ENCODE peak calls at places on chromosomes 11 and 22, in nine cellular contexts. One of them, this sample, is unnamed.

GRCh38 chr11:71237853-71238252 is 14.5 kb downstream of the SHANK2 start:
- DNase-seq in neuronal stem cell: no peak
- DNase-seq in NCI-H1105: no peak
- DNase-seq in AG10803: no peak
- DNase-seq in NCI-H1417 treated with DMSO at 0.1 percent for 48 hours: no peak
- DNase-seq in activated CD4-positive, alpha-beta T cell treated with anti-CD3 and anti-CD28 coated beads for 24 hours: no peak
- DNase-seq in stimulated activated CD8-positive, alpha-beta memory T cell treated with anti-CD3 and anti-CD28 coated beads, Interleukin-4, amount 100 ng/mL, for 1 hour: no peak
- DNase-seq in HFF-Myc: no peak
- DNase-seq in GM23338: no peak
- DNase-seq in this sample: no peak

GRCh38 chr11:61325649-61326414 is 7.1 kb downstream of the DDB1 start:
- DNase-seq in neuronal stem cell: no peak
- DNase-seq in NCI-H1105: peak
- DNase-seq in AG10803: no peak
- DNase-seq in NCI-H1417 treated with DMSO at 0.1 percent for 48 hours: no peak
- DNase-seq in activated CD4-positive, alpha-beta T cell treated with anti-CD3 and anti-CD28 coated beads for 24 hours: no peak
- DNase-seq in stimulated activated CD8-positive, alpha-beta memory T cell treated with anti-CD3 and anti-CD28 coated beads, Interleukin-4, amount 100 ng/mL, for 1 hour: no peak
- DNase-seq in HFF-Myc: no peak
- DNase-seq in GM23338: no peak
- DNase-seq in this sample: no peak

GRCh38 chr11:3840870-3841425 is at the start of gene RHOG:
- DNase-seq in neuronal stem cell: peak
- DNase-seq in NCI-H1105: peak
- DNase-seq in AG10803: peak
- DNase-seq in NCI-H1417 treated with DMSO at 0.1 percent for 48 hours: no peak
- DNase-seq in activated CD4-positive, alpha-beta T cell treated with anti-CD3 and anti-CD28 coated beads for 24 hours: peak
- DNase-seq in stimulated activated CD8-positive, alpha-beta memory T cell treated with anti-CD3 and anti-CD28 coated beads, Interleukin-4, amount 100 ng/mL, for 1 hour: no peak
- DNase-seq in HFF-Myc: no peak
- DNase-seq in GM23338: peak
- DNase-seq in this sample: no peak

GRCh38 chr11:110147965-110148709 is 54.9 kb downstream of the ZC3H12C start:
- DNase-seq in neuronal stem cell: no peak
- DNase-seq in NCI-H1105: no peak
- DNase-seq in AG10803: peak
- DNase-seq in NCI-H1417 treated with DMSO at 0.1 percent for 48 hours: no peak
- DNase-seq in activated CD4-positive, alpha-beta T cell treated with anti-CD3 and anti-CD28 coated beads for 24 hours: no peak
- DNase-seq in stimulated activated CD8-positive, alpha-beta memory T cell treated with anti-CD3 and anti-CD28 coated beads, Interleukin-4, amount 100 ng/mL, for 1 hour: no peak
- DNase-seq in HFF-Myc: no peak
- DNase-seq in GM23338: no peak
- DNase-seq in this sample: no peak

GRCh38 chr22:38415561-38416321 is 39.3 kb downstream of the KCNJ4 start:
- DNase-seq in neuronal stem cell: no peak
- DNase-seq in NCI-H1105: no peak
- DNase-seq in AG10803: no peak
- DNase-seq in NCI-H1417 treated with DMSO at 0.1 percent for 48 hours: no peak
- DNase-seq in activated CD4-positive, alpha-beta T cell treated with anti-CD3 and anti-CD28 coated beads for 24 hours: no peak
- DNase-seq in stimulated activated CD8-positive, alpha-beta memory T cell treated with anti-CD3 and anti-CD28 coated beads, Interleukin-4, amount 100 ng/mL, for 1 hour: no peak
- DNase-seq in HFF-Myc: no peak
- DNase-seq in GM23338: peak
- DNase-seq in this sample: no peak

GRCh38 chr11:115522302-115522701 is 18.1 kb upstream of the CADM1 start:
- DNase-seq in neuronal stem cell: no peak
- DNase-seq in NCI-H1105: no peak
- DNase-seq in AG10803: no peak
- DNase-seq in NCI-H1417 treated with DMSO at 0.1 percent for 48 hours: no peak
- DNase-seq in activated CD4-positive, alpha-beta T cell treated with anti-CD3 and anti-CD28 coated beads for 24 hours: no peak
- DNase-seq in stimulated activated CD8-positive, alpha-beta memory T cell treated with anti-CD3 and anti-CD28 coated beads, Interleukin-4, amount 100 ng/mL, for 1 hour: no peak
- DNase-seq in HFF-Myc: no peak
- DNase-seq in GM23338: no peak
- DNase-seq in this sample: no peak

GRCh38 chr11:68889948-68890446 is 13.6 kb downstream of the MRPL21 start:
- DNase-seq in neuronal stem cell: no peak
- DNase-seq in NCI-H1105: no peak
- DNase-seq in AG10803: peak
- DNase-seq in NCI-H1417 treated with DMSO at 0.1 percent for 48 hours: no peak
- DNase-seq in activated CD4-positive, alpha-beta T cell treated with anti-CD3 and anti-CD28 coated beads for 24 hours: no peak
- DNase-seq in stimulated activated CD8-positive, alpha-beta memory T cell treated with anti-CD3 and anti-CD28 coated beads, Interleukin-4, amount 100 ng/mL, for 1 hour: no peak
- DNase-seq in HFF-Myc: peak
- DNase-seq in GM23338: peak
- DNase-seq in this sample: no peak

GRCh38 chr11:64173616-64174355 is 7.9 kb upstream of the MACROD1 start:
- DNase-seq in neuronal stem cell: no peak
- DNase-seq in NCI-H1105: no peak
- DNase-seq in AG10803: no peak
- DNase-seq in NCI-H1417 treated with DMSO at 0.1 percent for 48 hours: no peak
- DNase-seq in activated CD4-positive, alpha-beta T cell treated with anti-CD3 and anti-CD28 coated beads for 24 hours: no peak
- DNase-seq in stimulated activated CD8-positive, alpha-beta memory T cell treated with anti-CD3 and anti-CD28 coated beads, Interleukin-4, amount 100 ng/mL, for 1 hour: no peak
- DNase-seq in HFF-Myc: no peak
- DNase-seq in GM23338: no peak
- DNase-seq in this sample: no peak

GRCh38 chr11:95339554-95339953 is 108.6 kb upstream of the SESN3 start:
- DNase-seq in neuronal stem cell: no peak
- DNase-seq in NCI-H1105: no peak
- DNase-seq in AG10803: no peak
- DNase-seq in NCI-H1417 treated with DMSO at 0.1 percent for 48 hours: no peak
- DNase-seq in activated CD4-positive, alpha-beta T cell treated with anti-CD3 and anti-CD28 coated beads for 24 hours: no peak
- DNase-seq in stimulated activated CD8-positive, alpha-beta memory T cell treated with anti-CD3 and anti-CD28 coated beads, Interleukin-4, amount 100 ng/mL, for 1 hour: no peak
- DNase-seq in HFF-Myc: no peak
- DNase-seq in GM23338: no peak
- DNase-seq in this sample: no peak

GRCh38 chr11:117887431-117888139 is 11.1 kb upstream of the FXYD6 start:
- DNase-seq in neuronal stem cell: no peak
- DNase-seq in NCI-H1105: no peak
- DNase-seq in AG10803: no peak
- DNase-seq in NCI-H1417 treated with DMSO at 0.1 percent for 48 hours: peak
- DNase-seq in activated CD4-positive, alpha-beta T cell treated with anti-CD3 and anti-CD28 coated beads for 24 hours: no peak
- DNase-seq in stimulated activated CD8-positive, alpha-beta memory T cell treated with anti-CD3 and anti-CD28 coated beads, Interleukin-4, amount 100 ng/mL, for 1 hour: no peak
- DNase-seq in HFF-Myc: no peak
- DNase-seq in GM23338: no peak
- DNase-seq in this sample: peak

GRCh38 chr11:124440608-124441007 is 4.9 kb downstream of the OR8B8 start:
- DNase-seq in neuronal stem cell: no peak
- DNase-seq in NCI-H1105: no peak
- DNase-seq in AG10803: no peak
- DNase-seq in NCI-H1417 treated with DMSO at 0.1 percent for 48 hours: no peak
- DNase-seq in activated CD4-positive, alpha-beta T cell treated with anti-CD3 and anti-CD28 coated beads for 24 hours: no peak
- DNase-seq in stimulated activated CD8-positive, alpha-beta memory T cell treated with anti-CD3 and anti-CD28 coated beads, Interleukin-4, amount 100 ng/mL, for 1 hour: no peak
- DNase-seq in HFF-Myc: no peak
- DNase-seq in GM23338: no peak
- DNase-seq in this sample: no peak

GRCh38 chr11:99739464-99740089 is 718.8 kb downstream of the CNTN5 start:
- DNase-seq in neuronal stem cell: peak
- DNase-seq in NCI-H1105: peak
- DNase-seq in AG10803: no peak
- DNase-seq in NCI-H1417 treated with DMSO at 0.1 percent for 48 hours: peak
- DNase-seq in activated CD4-positive, alpha-beta T cell treated with anti-CD3 and anti-CD28 coated beads for 24 hours: no peak
- DNase-seq in stimulated activated CD8-positive, alpha-beta memory T cell treated with anti-CD3 and anti-CD28 coated beads, Interleukin-4, amount 100 ng/mL, for 1 hour: no peak
- DNase-seq in HFF-Myc: no peak
- DNase-seq in GM23338: peak
- DNase-seq in this sample: no peak

GRCh38 chr11:109696191-109696897 is 274.4 kb downstream of the C11orf87 start:
- DNase-seq in neuronal stem cell: no peak
- DNase-seq in NCI-H1105: no peak
- DNase-seq in AG10803: peak
- DNase-seq in NCI-H1417 treated with DMSO at 0.1 percent for 48 hours: no peak
- DNase-seq in activated CD4-positive, alpha-beta T cell treated with anti-CD3 and anti-CD28 coated beads for 24 hours: no peak
- DNase-seq in stimulated activated CD8-positive, alpha-beta memory T cell treated with anti-CD3 and anti-CD28 coated beads, Interleukin-4, amount 100 ng/mL, for 1 hour: no peak
- DNase-seq in HFF-Myc: no peak
- DNase-seq in GM23338: no peak
- DNase-seq in this sample: no peak

GRCh38 chr11:132064987-132065620 is 694.7 kb downstream of the NTM start:
- DNase-seq in neuronal stem cell: no peak
- DNase-seq in NCI-H1105: no peak
- DNase-seq in AG10803: peak
- DNase-seq in NCI-H1417 treated with DMSO at 0.1 percent for 48 hours: no peak
- DNase-seq in activated CD4-positive, alpha-beta T cell treated with anti-CD3 and anti-CD28 coated beads for 24 hours: no peak
- DNase-seq in stimulated activated CD8-positive, alpha-beta memory T cell treated with anti-CD3 and anti-CD28 coated beads, Interleukin-4, amount 100 ng/mL, for 1 hour: no peak
- DNase-seq in HFF-Myc: peak
- DNase-seq in GM23338: no peak
- DNase-seq in this sample: no peak

GRCh38 chr11:2382927-2383822 is 6.1 kb downstream of the CD81 start:
- DNase-seq in neuronal stem cell: no peak
- DNase-seq in NCI-H1105: no peak
- DNase-seq in AG10803: no peak
- DNase-seq in NCI-H1417 treated with DMSO at 0.1 percent for 48 hours: no peak
- DNase-seq in activated CD4-positive, alpha-beta T cell treated with anti-CD3 and anti-CD28 coated beads for 24 hours: no peak
- DNase-seq in stimulated activated CD8-positive, alpha-beta memory T cell treated with anti-CD3 and anti-CD28 coated beads, Interleukin-4, amount 100 ng/mL, for 1 hour: no peak
- DNase-seq in HFF-Myc: no peak
- DNase-seq in GM23338: peak
- DNase-seq in this sample: no peak

GRCh38 chr11:77111277-77111676 is 8.6 kb downstream of the OMP start:
- DNase-seq in neuronal stem cell: no peak
- DNase-seq in NCI-H1105: no peak
- DNase-seq in AG10803: no peak
- DNase-seq in NCI-H1417 treated with DMSO at 0.1 percent for 48 hours: no peak
- DNase-seq in activated CD4-positive, alpha-beta T cell treated with anti-CD3 and anti-CD28 coated beads for 24 hours: no peak
- DNase-seq in stimulated activated CD8-positive, alpha-beta memory T cell treated with anti-CD3 and anti-CD28 coated beads, Interleukin-4, amount 100 ng/mL, for 1 hour: no peak
- DNase-seq in HFF-Myc: no peak
- DNase-seq in GM23338: no peak
- DNase-seq in this sample: no peak

GRCh38 chr22:19598054-19598855 is 74.0 kb upstream of the CLDN5 start:
- DNase-seq in neuronal stem cell: no peak
- DNase-seq in NCI-H1105: no peak
- DNase-seq in AG10803: no peak
- DNase-seq in NCI-H1417 treated with DMSO at 0.1 percent for 48 hours: no peak
- DNase-seq in activated CD4-positive, alpha-beta T cell treated with anti-CD3 and anti-CD28 coated beads for 24 hours: no peak
- DNase-seq in stimulated activated CD8-positive, alpha-beta memory T cell treated with anti-CD3 and anti-CD28 coated beads, Interleukin-4, amount 100 ng/mL, for 1 hour: no peak
- DNase-seq in HFF-Myc: no peak
- DNase-seq in GM23338: no peak
- DNase-seq in this sample: no peak

GRCh38 chr22:26452236-26453016 is 23.4 kb downstream of the ASPHD2 start:
- DNase-seq in neuronal stem cell: no peak
- DNase-seq in NCI-H1105: no peak
- DNase-seq in AG10803: no peak
- DNase-seq in NCI-H1417 treated with DMSO at 0.1 percent for 48 hours: no peak
- DNase-seq in activated CD4-positive, alpha-beta T cell treated with anti-CD3 and anti-CD28 coated beads for 24 hours: no peak
- DNase-seq in stimulated activated CD8-positive, alpha-beta memory T cell treated with anti-CD3 and anti-CD28 coated beads, Interleukin-4, amount 100 ng/mL, for 1 hour: no peak
- DNase-seq in HFF-Myc: no peak
- DNase-seq in GM23338: no peak
- DNase-seq in this sample: no peak

GRCh38 chr11:34174411-34175041 is 69.1 kb downstream of the NAT10 start:
- DNase-seq in neuronal stem cell: peak
- DNase-seq in NCI-H1105: peak
- DNase-seq in AG10803: peak
- DNase-seq in NCI-H1417 treated with DMSO at 0.1 percent for 48 hours: no peak
- DNase-seq in activated CD4-positive, alpha-beta T cell treated with anti-CD3 and anti-CD28 coated beads for 24 hours: peak
- DNase-seq in stimulated activated CD8-positive, alpha-beta memory T cell treated with anti-CD3 and anti-CD28 coated beads, Interleukin-4, amount 100 ng/mL, for 1 hour: peak
- DNase-seq in HFF-Myc: no peak
- DNase-seq in GM23338: peak
- DNase-seq in this sample: no peak

GRCh38 chr11:59206635-59207034 is 6.1 kb downstream of the MPEG1 start:
- DNase-seq in neuronal stem cell: no peak
- DNase-seq in NCI-H1105: peak
- DNase-seq in AG10803: peak
- DNase-seq in NCI-H1417 treated with DMSO at 0.1 percent for 48 hours: no peak
- DNase-seq in activated CD4-positive, alpha-beta T cell treated with anti-CD3 and anti-CD28 coated beads for 24 hours: no peak
- DNase-seq in stimulated activated CD8-positive, alpha-beta memory T cell treated with anti-CD3 and anti-CD28 coated beads, Interleukin-4, amount 100 ng/mL, for 1 hour: no peak
- DNase-seq in HFF-Myc: no peak
- DNase-seq in GM23338: peak
- DNase-seq in this sample: no peak

GRCh38 chr11:93849751-93850584 is 450 bp downstream of the VSTM5 start:
- DNase-seq in neuronal stem cell: peak
- DNase-seq in NCI-H1105: peak
- DNase-seq in AG10803: peak
- DNase-seq in NCI-H1417 treated with DMSO at 0.1 percent for 48 hours: peak
- DNase-seq in activated CD4-positive, alpha-beta T cell treated with anti-CD3 and anti-CD28 coated beads for 24 hours: no peak
- DNase-seq in stimulated activated CD8-positive, alpha-beta memory T cell treated with anti-CD3 and anti-CD28 coated beads, Interleukin-4, amount 100 ng/mL, for 1 hour: no peak
- DNase-seq in HFF-Myc: no peak
- DNase-seq in GM23338: peak
- DNase-seq in this sample: no peak

GRCh38 chr22:22599248-22599647 is 40.2 kb upstream of the PRAME start:
- DNase-seq in neuronal stem cell: no peak
- DNase-seq in NCI-H1105: no peak
- DNase-seq in AG10803: no peak
- DNase-seq in NCI-H1417 treated with DMSO at 0.1 percent for 48 hours: no peak
- DNase-seq in activated CD4-positive, alpha-beta T cell treated with anti-CD3 and anti-CD28 coated beads for 24 hours: no peak
- DNase-seq in stimulated activated CD8-positive, alpha-beta memory T cell treated with anti-CD3 and anti-CD28 coated beads, Interleukin-4, amount 100 ng/mL, for 1 hour: no peak
- DNase-seq in HFF-Myc: no peak
- DNase-seq in GM23338: no peak
- DNase-seq in this sample: no peak

GRCh38 chr11:19276859-19277808 is 36.4 kb upstream of the E2F8 start:
- DNase-seq in neuronal stem cell: no peak
- DNase-seq in NCI-H1105: no peak
- DNase-seq in AG10803: no peak
- DNase-seq in NCI-H1417 treated with DMSO at 0.1 percent for 48 hours: no peak
- DNase-seq in activated CD4-positive, alpha-beta T cell treated with anti-CD3 and anti-CD28 coated beads for 24 hours: no peak
- DNase-seq in stimulated activated CD8-positive, alpha-beta memory T cell treated with anti-CD3 and anti-CD28 coated beads, Interleukin-4, amount 100 ng/mL, for 1 hour: no peak
- DNase-seq in HFF-Myc: no peak
- DNase-seq in GM23338: no peak
- DNase-seq in this sample: no peak

This sample was measured in NCI-H187 treated with DMSO at 0.1 percent for 48 hours.